ENCODE peak calls at places on chromosomes 7 and 10, in eight cellular contexts. One of them, this sample, is unnamed.

GRCh38 chr7:115085421-115085820 is 163.5 kb downstream of the MDFIC start:
- DNase-seq in GM04504: no peak
- DNase-seq in H9: no peak
- DNase-seq in AG09319: no peak
- DNase-seq in substantia nigra: no peak
- DNase-seq in aorta: no peak
- DNase-seq in LoVo: no peak
- DNase-seq in GM23338: no peak
- DNase-seq in this sample: no peak

GRCh38 chr10:119297207-119297968 is 90.0 kb downstream of the GRK5 start:
- DNase-seq in GM04504: no peak
- DNase-seq in H9: no peak
- DNase-seq in AG09319: no peak
- DNase-seq in substantia nigra: no peak
- DNase-seq in aorta: peak
- DNase-seq in LoVo: no peak
- DNase-seq in GM23338: no peak
- DNase-seq in this sample: no peak

GRCh38 chr10:7872041-7872442 is 53.7 kb downstream of the TAF3 start:
- DNase-seq in GM04504: peak
- DNase-seq in H9: no peak
- DNase-seq in AG09319: no peak
- DNase-seq in substantia nigra: no peak
- DNase-seq in aorta: no peak
- DNase-seq in LoVo: peak
- DNase-seq in GM23338: peak
- DNase-seq in this sample: no peak

GRCh38 chr7:114937422-114937821 is 15.5 kb downstream of the MDFIC start:
- DNase-seq in GM04504: no peak
- DNase-seq in H9: no peak
- DNase-seq in AG09319: no peak
- DNase-seq in substantia nigra: no peak
- DNase-seq in aorta: no peak
- DNase-seq in LoVo: no peak
- DNase-seq in GM23338: no peak
- DNase-seq in this sample: no peak

GRCh38 chr10:77219046-77219445 is 418.6 kb downstream of the KCNMA1 start:
- DNase-seq in GM04504: no peak
- DNase-seq in H9: no peak
- DNase-seq in AG09319: no peak
- DNase-seq in substantia nigra: no peak
- DNase-seq in aorta: no peak
- DNase-seq in LoVo: no peak
- DNase-seq in GM23338: no peak
- DNase-seq in this sample: no peak

GRCh38 chr7:103735377-103735776 is 254.1 kb downstream of the RELN start:
- DNase-seq in GM04504: no peak
- DNase-seq in H9: no peak
- DNase-seq in AG09319: no peak
- DNase-seq in substantia nigra: no peak
- DNase-seq in aorta: no peak
- DNase-seq in LoVo: no peak
- DNase-seq in GM23338: no peak
- DNase-seq in this sample: peak

GRCh38 chr10:30056281-30056680 is 3.1 kb downstream of the JCAD start:
- DNase-seq in GM04504: no peak
- DNase-seq in H9: no peak
- DNase-seq in AG09319: no peak
- DNase-seq in substantia nigra: no peak
- DNase-seq in aorta: no peak
- DNase-seq in LoVo: no peak
- DNase-seq in GM23338: no peak
- DNase-seq in this sample: no peak

GRCh38 chr10:6409982-6410694 is 169.9 kb downstream of the PRKCQ start:
- DNase-seq in GM04504: peak
- DNase-seq in H9: no peak
- DNase-seq in AG09319: no peak
- DNase-seq in substantia nigra: no peak
- DNase-seq in aorta: no peak
- DNase-seq in LoVo: no peak
- DNase-seq in GM23338: peak
- DNase-seq in this sample: no peak

GRCh38 chr7:133412942-133413341 is 160.1 kb downstream of the EXOC4 start:
- DNase-seq in GM04504: no peak
- DNase-seq in H9: no peak
- DNase-seq in AG09319: no peak
- DNase-seq in substantia nigra: no peak
- DNase-seq in aorta: no peak
- DNase-seq in LoVo: no peak
- DNase-seq in GM23338: no peak
- DNase-seq in this sample: no peak

GRCh38 chr7:48085433-48085791 is 3.7 kb upstream of the UPP1 start:
- DNase-seq in GM04504: no peak
- DNase-seq in H9: no peak
- DNase-seq in AG09319: no peak
- DNase-seq in substantia nigra: no peak
- DNase-seq in aorta: no peak
- DNase-seq in LoVo: no peak
- DNase-seq in GM23338: no peak
- DNase-seq in this sample: no peak

GRCh38 chr10:126063353-126063791 is 167.0 kb downstream of the FANK1 start:
- DNase-seq in GM04504: peak
- DNase-seq in H9: no peak
- DNase-seq in AG09319: peak
- DNase-seq in substantia nigra: no peak
- DNase-seq in aorta: no peak
- DNase-seq in LoVo: peak
- DNase-seq in GM23338: no peak
- DNase-seq in this sample: no peak

GRCh38 chr7:148633761-148634160 is 43.2 kb downstream of the C7orf33 start:
- DNase-seq in GM04504: no peak
- DNase-seq in H9: no peak
- DNase-seq in AG09319: no peak
- DNase-seq in substantia nigra: no peak
- DNase-seq in aorta: no peak
- DNase-seq in LoVo: no peak
- DNase-seq in GM23338: no peak
- DNase-seq in this sample: no peak

GRCh38 chr10:123726826-123727225 is 60.7 kb downstream of the GPR26 start:
- DNase-seq in GM04504: no peak
- DNase-seq in H9: no peak
- DNase-seq in AG09319: no peak
- DNase-seq in substantia nigra: no peak
- DNase-seq in aorta: no peak
- DNase-seq in LoVo: no peak
- DNase-seq in GM23338: no peak
- DNase-seq in this sample: no peak

GRCh38 chr7:36487756-36488336 is 98.2 kb downstream of the ANLN start:
- DNase-seq in GM04504: peak
- DNase-seq in H9: no peak
- DNase-seq in AG09319: peak
- DNase-seq in substantia nigra: no peak
- DNase-seq in aorta: no peak
- DNase-seq in LoVo: peak
- DNase-seq in GM23338: peak
- DNase-seq in this sample: no peak

This sample was measured in keratinocyte.